ENCODE peak calls at places on chromosome 14, in four cellular contexts. F is lower lobe of right lung, Z is heart right ventricle, L is tibial artery. M is an unnamed sample.

GRCh38 chr14:87745507-87746118 is 247.4 kb downstream of the GALC start:
- DNase-seq in F (no peak), Z (no peak), L (no peak), M (no peak)

GRCh38 chr14:32006267-32007110 is 70.6 kb upstream of the ARHGAP5 start:
- DNase-seq in F (no peak), Z (no peak), L (no peak), M (no peak)

GRCh38 chr14:68716698-68717097 is 76.2 kb downstream of the ZFP36L1 start:
- DNase-seq in F (no peak), Z (no peak), L (no peak), M (no peak)

GRCh38 chr14:77574446-77575125 is 41.9 kb downstream of the SPTLC2 start:
- DNase-seq in F (no peak), Z (no peak), L (no peak), M (no peak)

GRCh38 chr14:57533214-57533613 is 39.6 kb upstream of the CCDC198 start:
- DNase-seq in F (no peak), Z (no peak), L (no peak), M (no peak)

GRCh38 chr14:60968671-60969070 is 12.2 kb downstream of the TRMT5 start:
- DNase-seq in F (no peak), Z (no peak), L (no peak), M (no peak)

GRCh38 chr14:105343194-105343593 is 28.6 kb downstream of the PACS2 start:
- DNase-seq in F (no peak), Z (no peak), L (no peak), M (no peak)

GRCh38 chr14:67218126-67218525 is 23.1 kb upstream of the PALS1 start:
- DNase-seq in F (no peak), Z (no peak), L (no peak), M (no peak)

GRCh38 chr14:52802597-52802996 is 11.2 kb upstream of the GNPNAT1 start:
- DNase-seq in F (no peak), Z (no peak), L (no peak), M (no peak)

GRCh38 chr14:58026967-58027366 is 125.0 kb downstream of the ARMH4 start:
- DNase-seq in F (no peak), Z (no peak), L (no peak), M (no peak)

GRCh38 chr14:104795781-104796681 is 483 bp upstream of the AKT1 start:
- DNase-seq in F (no peak), Z (peak; percentile 76), L (no peak), M (no peak)

DNA sequence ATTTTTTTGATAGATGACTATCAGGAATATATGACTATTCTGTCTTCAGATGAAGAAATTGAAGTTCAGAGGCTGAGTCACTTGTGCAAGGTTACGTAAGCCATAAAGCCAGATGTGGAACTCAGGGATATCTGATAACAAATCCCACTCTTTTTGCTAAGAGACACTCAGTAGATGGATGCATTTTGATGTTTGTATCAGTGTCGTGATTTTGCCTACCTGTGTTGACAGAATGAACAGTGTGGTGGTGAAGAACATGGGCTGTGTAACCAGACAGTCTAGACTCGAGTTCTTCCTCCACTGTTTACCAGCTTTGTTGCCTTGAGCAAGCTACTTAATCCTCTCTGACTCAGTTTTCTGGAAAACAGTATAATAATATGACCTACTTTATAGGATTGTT is 93.9 kb downstream of the DAAM1 start:
- DNase-seq in F (no peak), Z (no peak), L (no peak), M (no peak)
- H3K4me1 ChIP-seq in F (peaks cover 27% of the 10 kb centered on the region), Z (peaks cover 16% of the 10 kb centered on the region), L (peaks cover 12% of the 10 kb centered on the region), M (no peaks in the 10 kb centered on the region)

DNA sequence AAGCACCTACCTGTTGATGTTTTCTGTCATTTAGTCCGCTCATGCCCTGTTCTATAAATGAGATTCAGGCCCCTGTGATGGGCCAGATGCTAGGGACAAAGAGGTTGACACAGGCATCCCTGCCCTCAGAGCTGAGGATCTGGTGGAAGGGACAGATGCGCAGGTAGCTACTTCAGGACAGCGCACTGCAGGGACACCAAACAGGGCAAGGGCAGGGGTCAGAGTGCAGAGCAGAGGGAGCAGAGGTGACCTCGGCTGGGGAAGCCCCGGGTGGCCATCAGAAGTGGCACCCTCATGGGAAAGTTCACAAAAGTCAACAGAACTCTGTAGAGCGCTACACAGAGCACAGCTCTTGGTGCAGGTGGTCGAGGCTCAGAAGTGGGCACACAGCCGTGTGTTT is 5.6 kb upstream of the PNMA1 start:
- DNase-seq in F (no peak), Z (no peak), L (no peak), M (no peak)
- H3K27ac ChIP-seq in F (no peak overlapping the region), Z (peak overlapping the region; percentile 65), L (peak overlapping the region; percentile 73), M (no peak overlapping the region)

DNA sequence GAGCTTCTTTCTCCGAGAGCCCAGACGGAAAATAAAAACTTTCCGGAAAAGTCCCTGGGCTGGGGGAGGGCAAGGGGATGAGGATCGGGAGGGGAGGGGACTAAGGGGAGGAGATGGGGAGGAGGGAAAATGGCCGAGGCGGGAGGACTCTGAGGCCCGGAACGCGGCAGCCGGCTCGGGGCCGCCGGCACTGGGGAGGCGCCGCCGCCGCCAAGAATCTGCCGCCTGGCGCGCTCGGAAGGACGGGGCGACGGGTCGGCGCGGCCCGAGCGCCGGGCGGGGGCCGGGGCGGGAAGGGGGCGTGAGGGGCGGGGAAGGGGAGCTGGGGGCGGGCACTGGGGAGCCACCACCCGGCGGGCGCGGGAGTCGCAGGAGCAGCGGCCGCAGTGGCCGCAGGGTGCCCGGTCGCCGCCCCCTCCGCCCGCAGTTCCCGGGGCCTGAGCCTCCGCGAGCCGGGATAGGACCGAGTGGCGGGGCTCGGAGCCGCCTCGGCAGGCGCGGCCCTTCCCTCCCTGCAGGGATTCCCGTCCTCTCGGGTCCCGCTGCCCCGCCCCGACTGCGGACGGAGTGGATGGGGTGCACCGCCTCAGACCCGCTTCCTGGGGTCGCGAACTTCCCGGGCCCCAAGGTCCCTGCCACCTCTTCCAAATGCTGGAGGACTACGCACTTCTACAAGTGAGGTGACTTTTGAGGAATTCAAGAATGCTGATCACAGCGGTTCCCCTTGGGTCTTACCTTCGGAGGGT is at the start of gene PRKD1:
- DNase-seq in F (peak; percentile 69), Z (peak; percentile 76), L (peak; percentile 51), M (no peak)
- TF ChIP-seq CTCF in F (peak; percentile 32), Z (peak; percentile 23), L (peak; percentile 18), M (no peak)

GRCh38 chr14:92341791-92342190 is 18.8 kb downstream of the SLC24A4 start:
- DNase-seq in F (no peak), Z (no peak), L (no peak), M (no peak)
- H3K4me1 ChIP-seq in F (no peaks in the 10 kb centered on the region), Z (no peaks in the 10 kb centered on the region), L (no peaks in the 10 kb centered on the region), M (no peaks in the 10 kb centered on the region)

DNA sequence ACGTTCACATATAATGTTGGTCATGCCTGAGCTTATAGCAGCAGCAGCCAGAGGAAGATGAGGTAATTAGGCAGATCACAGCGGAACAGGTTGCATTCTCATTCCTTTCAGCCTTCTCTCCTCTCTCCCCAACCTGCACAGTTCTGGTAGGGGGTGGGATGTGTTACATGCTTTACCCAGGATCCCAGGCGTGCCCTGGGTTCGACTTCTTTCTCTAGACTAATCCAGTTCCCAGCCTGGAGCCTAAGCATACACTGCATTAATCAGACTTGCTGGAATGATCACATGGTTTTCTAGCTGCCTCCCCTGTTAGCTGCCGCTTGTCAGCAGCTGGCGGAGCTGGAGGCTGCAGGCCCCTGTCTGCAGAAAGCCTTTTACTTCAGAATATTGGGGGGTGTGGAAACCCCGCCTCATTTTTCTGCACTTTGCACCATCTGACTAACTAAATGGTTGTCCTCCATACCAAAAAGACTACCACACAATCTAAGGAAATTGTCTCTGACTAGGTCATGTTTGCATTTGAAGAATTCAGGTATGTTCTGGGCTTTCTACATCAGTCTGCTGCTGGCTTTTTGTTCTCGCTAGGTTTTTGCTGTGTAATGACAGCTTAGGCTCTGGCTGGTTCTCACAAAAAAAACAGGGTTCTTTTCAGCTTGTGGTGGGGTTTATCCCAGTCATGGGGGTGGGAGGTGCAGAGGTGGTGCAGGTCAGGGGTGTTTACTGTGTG is 45.9 kb upstream of the EVL start:
- DNase-seq in F (no peak), Z (no peak), L (no peak), M (no peak)
- H3K27ac ChIP-seq in F (no peak overlapping the region), Z (peak overlapping the region; percentile 50), L (no peak overlapping the region), M (no peak overlapping the region)

GRCh38 chr14:98120831-98121464 is 1151.0 kb downstream of the BCL11B start:
- DNase-seq in F (no peak), Z (no peak), L (no peak), M (no peak)

GRCh38 chr14:98118749-98119148 is 1153.2 kb downstream of the BCL11B start:
- DNase-seq in F (no peak), Z (no peak), L (no peak), M (no peak)

GRCh38 chr14:98114122-98114895 is 1157.7 kb downstream of the BCL11B start:
- DNase-seq in F (no peak), Z (no peak), L (no peak), M (no peak)

GRCh38 chr14:98122527-98122926 is 1149.5 kb downstream of the BCL11B start:
- DNase-seq in F (no peak), Z (no peak), L (no peak), M (no peak)

DNA sequence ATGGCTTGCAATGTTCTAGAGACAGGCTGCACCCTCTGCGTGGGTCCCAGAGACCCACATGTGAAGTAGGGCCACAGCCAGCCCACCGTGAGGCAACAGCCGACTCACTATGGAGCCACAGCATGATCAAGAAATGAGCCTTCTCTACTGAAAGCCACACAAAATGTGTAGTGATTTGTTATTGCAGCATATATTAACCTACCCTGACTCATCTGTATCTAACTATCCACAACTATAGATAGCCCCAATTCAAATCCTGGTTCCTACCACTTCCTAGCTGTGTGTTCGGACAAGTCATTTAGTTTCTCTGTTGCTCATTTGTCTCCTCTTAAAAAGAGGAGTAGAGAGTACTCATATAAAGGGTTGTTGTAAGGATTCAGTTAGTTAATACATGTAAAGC is 1152.3 kb downstream of the BCL11B start:
- DNase-seq in F (no peak), Z (no peak), L (no peak), M (no peak)
- TF ChIP-seq CTCF in F (no peak), Z (no peak), L (no peak), M (no peak)